ENCODE peak calls at places on chromosome 3, in four cellular contexts. One of them, this sample, is unnamed. For H3K27me3, the result is how much of the 10 kb centered on the place peaks cover.

GRCh38 chr3:13125092-13126015 is 52.1 kb upstream of the IQSEC1 start:
- DNase-seq in fibroblast of lung: no peak
- DNase-seq in neural progenitor cell: no peak
- DNase-seq in H7: no peak
- DNase-seq in this sample: no peak

GRCh38 chr3:12662593-12663310 is 1.2 kb downstream of the RAF1 start:
- DNase-seq in H7: peak
- DNase-seq in neural progenitor cell: peak
- DNase-seq in fibroblast of lung: peak
- DNase-seq in this sample: no peak

GRCh38 chr3:18988619-18989229 is 159.6 kb upstream of the KCNH8 start:
- DNase-seq in H7: peak
- DNase-seq in fibroblast of lung: peak
- DNase-seq in neural progenitor cell: peak
- DNase-seq in this sample: no peak

GRCh38 chr3:143203848-143204247 is 84.3 kb downstream of the CHST2 start:
- DNase-seq in H7: no peak
- DNase-seq in neural progenitor cell: no peak
- DNase-seq in fibroblast of lung: peak
- DNase-seq in this sample: no peak

GRCh38 chr3:122382888-122383666 is at the start of gene MIX23:
- DNase-seq in neural progenitor cell: peak
- DNase-seq in H7: peak
- DNase-seq in fibroblast of lung: peak
- DNase-seq in this sample: peak

GRCh38 chr3:172471903-172472302 is 23.6 kb upstream of the GHSR start:
- DNase-seq in H7: no peak
- DNase-seq in fibroblast of lung: no peak
- DNase-seq in neural progenitor cell: no peak
- DNase-seq in this sample: no peak

GRCh38 chr3:27544372-27544865 is 60.2 kb upstream of the SLC4A7 start:
- DNase-seq in H7: no peak
- DNase-seq in neural progenitor cell: no peak
- DNase-seq in fibroblast of lung: peak
- DNase-seq in this sample: no peak

GRCh38 chr3:57556459-57557087 is 499 bp downstream of the PDE12 start:
- DNase-seq in neural progenitor cell: no peak
- DNase-seq in fibroblast of lung: peak
- DNase-seq in H7: no peak
- DNase-seq in this sample: peak

GRCh38 chr3:4736284-4736861 is 242.9 kb upstream of the BHLHE40 start:
- DNase-seq in H7: no peak
- DNase-seq in neural progenitor cell: no peak
- DNase-seq in fibroblast of lung: peak
- DNase-seq in this sample: no peak

GRCh38 chr3:182323126-182323727 is 470.1 kb upstream of the ATP11B start:
- DNase-seq in H7: peak
- DNase-seq in fibroblast of lung: no peak
- DNase-seq in neural progenitor cell: no peak
- DNase-seq in this sample: no peak

GRCh38 chr3:17494117-17494809 is 248.2 kb downstream of the TBC1D5 start:
- DNase-seq in neural progenitor cell: peak
- DNase-seq in H7: peak
- DNase-seq in fibroblast of lung: no peak
- DNase-seq in this sample: no peak

GRCh38 chr3:12875857-12876451 is 34.6 kb upstream of the RPL32 start:
- DNase-seq in H7: peak
- DNase-seq in neural progenitor cell: peak
- DNase-seq in fibroblast of lung: peak
- DNase-seq in this sample: no peak

GRCh38 chr3:171797265-171797679 is 13.0 kb downstream of the PLD1 start:
- DNase-seq in fibroblast of lung: no peak
- DNase-seq in H7: no peak
- DNase-seq in neural progenitor cell: no peak
- DNase-seq in this sample: no peak

GRCh38 chr3:38004415-38005075 is 14.0 kb downstream of the VILL start:
- DNase-seq in H7: peak
- DNase-seq in fibroblast of lung: peak
- DNase-seq in neural progenitor cell: peak
- DNase-seq in this sample: no peak

GRCh38 chr3:144109944-144110343 is 138.3 kb downstream of the DIPK2A start:
- DNase-seq in neural progenitor cell: no peak
- DNase-seq in H7: no peak
- DNase-seq in fibroblast of lung: no peak
- DNase-seq in this sample: no peak

GRCh38 chr3:160162440-160162839 is 62.8 kb upstream of the C3orf80 start:
- DNase-seq in H7: peak
- DNase-seq in fibroblast of lung: peak
- DNase-seq in neural progenitor cell: peak
- DNase-seq in this sample: no peak

GRCh38 chr3:66028457-66028856 is 10.3 kb downstream of the MAGI1 start:
- DNase-seq in neural progenitor cell: no peak
- DNase-seq in fibroblast of lung: no peak
- DNase-seq in H7: no peak
- DNase-seq in this sample: no peak

GRCh38 chr3:147758786-147759185 is 349.6 kb downstream of the ZIC1 start:
- DNase-seq in neural progenitor cell: no peak
- DNase-seq in fibroblast of lung: peak
- DNase-seq in H7: no peak
- DNase-seq in this sample: no peak

GRCh38 chr3:4419920-4420319 is 47.1 kb downstream of the SUMF1 start:
- DNase-seq in neural progenitor cell: no peak
- DNase-seq in fibroblast of lung: no peak
- DNase-seq in H7: no peak
- DNase-seq in this sample: no peak

GRCh38 chr3:149506965-149507364 is 32.5 kb downstream of the TM4SF4 start:
- DNase-seq in H7: no peak
- DNase-seq in fibroblast of lung: no peak
- DNase-seq in neural progenitor cell: no peak
- DNase-seq in this sample: no peak

GRCh38 chr3:141104151-141104741 is 53.1 kb downstream of the SPSB4 start:
- DNase-seq in fibroblast of lung: peak
- DNase-seq in neural progenitor cell: no peak
- DNase-seq in H7: no peak
- DNase-seq in this sample: no peak

GRCh38 chr3:159480046-159480445 is 508.6 kb upstream of the IL12A start:
- DNase-seq in neural progenitor cell: no peak
- DNase-seq in fibroblast of lung: peak
- DNase-seq in H7: no peak
- DNase-seq in this sample: no peak

GRCh38 chr3:171347017-171347979 is 112.9 kb downstream of the TNIK start:
- DNase-seq in fibroblast of lung: peak
- DNase-seq in neural progenitor cell: peak
- DNase-seq in H7: no peak
- DNase-seq in this sample: no peak

GRCh38 chr3:139281512-139282196 is 62.2 kb upstream of the MRPS22 start:
- DNase-seq in H7: no peak
- DNase-seq in neural progenitor cell: no peak
- DNase-seq in fibroblast of lung: peak
- DNase-seq in this sample: no peak

GRCh38 chr3:45644467-45645201 is 44.6 kb upstream of the SACM1L start:
- DNase-seq in fibroblast of lung: peak
- DNase-seq in neural progenitor cell: no peak
- DNase-seq in H7: no peak
- DNase-seq in this sample: no peak

GRCh38 chr3:160472344-160472743 is 22.8 kb upstream of the TRIM59 start:
- DNase-seq in fibroblast of lung: peak
- DNase-seq in neural progenitor cell: no peak
- DNase-seq in H7: no peak
- DNase-seq in this sample: no peak

GRCh38 chr3:63295806-63296205 is 17.7 kb downstream of the SYNPR start:
- DNase-seq in H7: no peak
- DNase-seq in fibroblast of lung: no peak
- DNase-seq in neural progenitor cell: no peak
- DNase-seq in this sample: no peak

GRCh38 chr3:124780767-124781485 is 50.7 kb downstream of the UMPS start:
- DNase-seq in H7: peak
- DNase-seq in fibroblast of lung: peak
- DNase-seq in neural progenitor cell: peak
- DNase-seq in this sample: no peak

GRCh38 chr3:156693166-156693565 is 18.8 kb downstream of the TIPARP start:
- DNase-seq in H7: no peak
- DNase-seq in neural progenitor cell: no peak
- DNase-seq in fibroblast of lung: peak
- DNase-seq in this sample: no peak

GRCh38 chr3:59235221-59236012 is 185.6 kb upstream of the CFAP20DC start:
- DNase-seq in H7: no peak
- DNase-seq in neural progenitor cell: no peak
- DNase-seq in fibroblast of lung: peak
- DNase-seq in this sample: no peak

GRCh38 chr3:123642182-123642956 is 57.5 kb upstream of the HACD2 start:
- DNase-seq in fibroblast of lung: peak
- DNase-seq in neural progenitor cell: peak
- DNase-seq in H7: peak
- DNase-seq in this sample: peak

GRCh38 chr3:33360136-33360825 is 79.9 kb downstream of the UBP1 start:
- DNase-seq in neural progenitor cell: no peak
- DNase-seq in H7: no peak
- DNase-seq in fibroblast of lung: peak
- DNase-seq in this sample: no peak

GRCh38 chr3:114508976-114509375 is 215.1 kb downstream of the TIGIT start:
- DNase-seq in H7: no peak
- DNase-seq in fibroblast of lung: no peak
- DNase-seq in neural progenitor cell: no peak
- DNase-seq in this sample: no peak

GRCh38 chr3:114447545-114447944 is 153.7 kb downstream of the TIGIT start:
- DNase-seq in fibroblast of lung: peak
- DNase-seq in neural progenitor cell: no peak
- DNase-seq in H7: no peak
- DNase-seq in this sample: no peak

GRCh38 chr3:17941766-17942165 is 199.3 kb upstream of the TBC1D5 start:
- DNase-seq in neural progenitor cell: no peak
- DNase-seq in fibroblast of lung: peak
- DNase-seq in H7: no peak
- DNase-seq in this sample: no peak

GRCh38 chr3:159814161-159814560 is 174.5 kb upstream of the IL12A start:
- DNase-seq in fibroblast of lung: no peak
- DNase-seq in H7: peak
- DNase-seq in neural progenitor cell: no peak
- DNase-seq in this sample: no peak

DNA sequence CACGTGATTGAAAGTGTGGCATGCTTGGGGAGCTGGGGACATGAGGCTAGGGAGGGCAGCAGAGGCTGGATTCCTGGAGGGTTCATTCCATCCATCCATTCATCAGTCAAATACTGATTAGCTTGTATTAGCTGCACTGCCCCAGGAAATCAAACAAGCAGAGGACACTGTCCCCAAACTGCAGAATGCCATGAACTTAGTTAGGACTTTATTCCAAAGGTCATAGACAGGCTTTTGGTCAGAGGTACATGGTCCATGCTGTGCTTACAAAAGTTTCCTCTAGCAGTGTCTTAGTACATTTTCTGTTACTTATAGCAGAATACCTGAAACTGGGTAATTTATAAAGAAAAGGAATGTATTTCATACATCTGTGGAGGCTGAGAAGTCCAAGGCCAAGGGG is 47.7 kb downstream of the LMCD1 start:
- DNase-seq in H7: no peak
- DNase-seq in neural progenitor cell: no peak
- DNase-seq in fibroblast of lung: no peak
- DNase-seq in this sample: no peak
- H3K27me3 ChIP-seq in H7: under half
- H3K27me3 ChIP-seq in neural progenitor cell: under half
- H3K27me3 ChIP-seq in fibroblast of lung: under half
- H3K27me3 ChIP-seq in this sample: under half

DNA sequence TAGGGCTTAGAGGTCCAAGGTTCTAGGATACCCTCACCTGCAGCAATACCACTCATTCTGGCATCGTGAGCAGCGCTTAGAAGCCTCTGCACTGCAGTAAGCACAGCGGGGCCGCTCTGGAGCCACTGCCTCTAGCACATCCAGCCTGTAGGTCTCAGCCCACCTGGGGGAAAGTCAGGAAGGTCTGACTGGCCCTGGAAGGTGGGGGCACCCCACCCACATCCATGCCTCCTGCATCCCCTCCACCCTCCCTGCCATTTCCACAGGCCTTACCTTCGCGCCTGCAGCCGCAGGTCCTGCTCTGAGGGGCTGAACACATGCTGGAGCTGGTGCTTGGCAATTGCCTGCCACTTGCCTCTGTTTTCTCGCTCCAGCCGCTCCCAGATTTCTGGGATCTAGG is 901 bp upstream of the RASSF1 start:
- DNase-seq in neural progenitor cell: no peak
- DNase-seq in fibroblast of lung: no peak
- DNase-seq in H7: peak
- DNase-seq in this sample: no peak
- H3K4me3 ChIP-seq in neural progenitor cell: no peak
- H3K4me3 ChIP-seq in fibroblast of lung: peak
- H3K4me3 ChIP-seq in H7: no peak
- H3K4me3 ChIP-seq in this sample: peak

GRCh38 chr3:127419140-127419539 is 131.3 kb upstream of the PRR20G start:
- DNase-seq in neural progenitor cell: peak
- DNase-seq in fibroblast of lung: no peak
- DNase-seq in H7: peak
- DNase-seq in this sample: no peak

GRCh38 chr3:127420355-127420655 is 132.5 kb upstream of the PRR20G start:
- DNase-seq in fibroblast of lung: no peak
- DNase-seq in H7: no peak
- DNase-seq in neural progenitor cell: no peak
- DNase-seq in this sample: no peak

GRCh38 chr3:127421943-127422662 is 134.3 kb upstream of the PRR20G start:
- DNase-seq in H7: peak
- DNase-seq in neural progenitor cell: no peak
- DNase-seq in fibroblast of lung: no peak
- DNase-seq in this sample: no peak

GRCh38 chr3:127419641-127420354 is 132.0 kb upstream of the PRR20G start:
- DNase-seq in H7: no peak
- DNase-seq in neural progenitor cell: no peak
- DNase-seq in fibroblast of lung: no peak
- DNase-seq in this sample: no peak

GRCh38 chr3:127420825-127421224 is 133.0 kb upstream of the PRR20G start:
- DNase-seq in fibroblast of lung: no peak
- DNase-seq in neural progenitor cell: peak
- DNase-seq in H7: no peak
- DNase-seq in this sample: no peak
- H3K27me3 ChIP-seq in fibroblast of lung: under half
- H3K27me3 ChIP-seq in neural progenitor cell: under half
- H3K27me3 ChIP-seq in H7: under half
- H3K27me3 ChIP-seq in this sample: under half

GRCh38 chr3:78899846-78900245 is 868.0 kb downstream of the ROBO1 start:
- DNase-seq in fibroblast of lung: peak
- DNase-seq in H7: no peak
- DNase-seq in neural progenitor cell: peak
- DNase-seq in this sample: no peak
- H3K4me3 ChIP-seq in fibroblast of lung: no peak
- H3K4me3 ChIP-seq in H7: no peak
- H3K4me3 ChIP-seq in neural progenitor cell: no peak
- H3K4me3 ChIP-seq in this sample: no peak